ENCODE peak calls at places on chromosomes 5 and 9, in eight cellular contexts. Z is HCT116, X is glomerular endothelial cell, H is tibial artery, B is NAMALWA, C is GM13976, G is HTR-8/SVneo, F is breast epithelium. K is an unnamed sample.

GRCh38 chr9:129761293-129761900 is 8.6 kb upstream of the PTGES start:
- DNase-seq in F (no peak), H (no peak), X (no peak), C (no peak), G (no peak), Z (no peak), B (no peak), K (no peak)

GRCh38 chr5:175693746-175694145 is 35.9 kb downstream of the HRH2 start:
- DNase-seq in Z (no peak), C (no peak), G (no peak), F (no peak), X (no peak), H (peak), B (no peak), K (no peak)

GRCh38 chr9:136695435-136695895 is 8.2 kb upstream of the AGPAT2 start:
- DNase-seq in X (no peak), G (no peak), H (no peak), C (no peak), F (peak), B (no peak), Z (peak), K (no peak)

GRCh38 chr5:96476654-96477053 is 43.6 kb upstream of the PCSK1 start:
- DNase-seq in F (no peak), X (no peak), H (no peak), B (no peak), G (no peak), C (no peak), Z (no peak), K (no peak)

GRCh38 chr5:138458353-138458752 is 6.9 kb upstream of the EGR1 start:
- DNase-seq in Z (no peak), H (no peak), F (no peak), X (no peak), G (no peak), B (no peak), C (no peak), K (no peak)

GRCh38 chr9:123000371-123001068 is 32.9 kb upstream of the GPR21 start:
- DNase-seq in H (no peak), Z (no peak), C (no peak), G (no peak), X (peak), F (no peak), B (no peak), K (no peak)

GRCh38 chr9:95435074-95435728 is 81.6 kb downstream of the PTCH1 start:
- DNase-seq in G (no peak), C (no peak), B (no peak), F (no peak), X (no peak), Z (no peak), H (no peak), K (no peak)

GRCh38 chr9:33245341-33245740 is 5.4 kb downstream of the SPINK4 start:
- DNase-seq in H (peak), X (no peak), B (no peak), G (no peak), F (no peak), Z (no peak), C (no peak), K (no peak)

GRCh38 chr5:58925627-58926545 is 343.0 kb downstream of the RAB3C start:
- DNase-seq in Z (no peak), F (peak), H (no peak), B (no peak), C (no peak), X (no peak), G (no peak), K (no peak)

GRCh38 chr9:87873607-87874319 is 8.9 kb upstream of the SPATA31E1 start:
- DNase-seq in B (no peak), X (no peak), C (no peak), G (no peak), H (no peak), Z (no peak), F (no peak), K (no peak)

GRCh38 chr9:137077010-137077747 is at the start of gene UAP1L1:
- DNase-seq in X (no peak), G (peak), B (peak), H (peak), F (no peak), C (peak), Z (no peak), K (no peak)

GRCh38 chr5:142826741-142827492 is 56.7 kb downstream of the ARHGAP26 start:
- DNase-seq in X (peak), C (no peak), H (no peak), B (no peak), F (peak), Z (peak), G (peak), K (peak)

GRCh38 chr9:89605181-89606048 is 603 bp downstream of the GADD45G start:
- DNase-seq in G (no peak), B (no peak), H (peak), X (no peak), F (peak), C (peak), Z (no peak), K (no peak)

GRCh38 chr5:80181618-80182211 is 74.1 kb downstream of the SERINC5 start:
- DNase-seq in Z (peak), B (peak), H (no peak), G (no peak), X (no peak), C (no peak), F (peak), K (peak)

GRCh38 chr9:88753691-88754367 is 218.9 kb downstream of the NXNL2 start:
- DNase-seq in C (no peak), F (no peak), Z (no peak), G (no peak), X (no peak), H (no peak), B (no peak), K (no peak)

GRCh38 chr9:128887914-128888350 is 6.0 kb downstream of the LRRC8A start:
- DNase-seq in Z (no peak), B (no peak), G (no peak), H (no peak), X (no peak), F (peak), C (no peak), K (no peak)

GRCh38 chr5:181133610-181134231 is 2.8 kb upstream of the OR2V1 start:
- DNase-seq in G (peak), H (peak), X (no peak), C (no peak), Z (peak), B (no peak), F (no peak), K (no peak)

GRCh38 chr9:134208310-134208841 is 44.0 kb upstream of the RNU6ATAC start:
- DNase-seq in C (no peak), G (no peak), X (no peak), H (no peak), Z (no peak), B (no peak), F (peak), K (no peak)

GRCh38 chr5:10635257-10635860 is 71.5 kb downstream of the ANKRD33B start:
- DNase-seq in H (no peak), B (no peak), C (peak), G (peak), Z (peak), F (no peak), X (no peak), K (no peak)

GRCh38 chr5:138438724-138439536 is at the start of gene REEP2:
- DNase-seq in B (peak), C (peak), Z (no peak), F (no peak), H (peak), G (peak), X (no peak), K (no peak)

GRCh38 chr5:149132474-149132873 is 8.8 kb upstream of the ABLIM3 start:
- DNase-seq in Z (no peak), H (no peak), X (no peak), F (no peak), G (no peak), B (no peak), C (no peak), K (no peak)

K was measured in retinal pigment epithelial cell.